ENCODE peak calls at places on chromosomes 16 and 17, in eight cellular contexts. M is GM12865; S is transverse colon; V is cardiac fibroblast; Q is astrocyte of the spinal cord; N is suprapubic skin; R is heart left ventricle; A is CD4-positive, CD25-positive, alpha-beta regulatory T cell. X is an unnamed sample.

GRCh38 chr16:84893849-84894599 is 74.2 kb downstream of the CRISPLD2 start:
- DNase-seq in M (peak), N (no peak), R (no peak), Q (no peak), V (no peak), A (no peak), S (no peak), X (no peak)

GRCh38 chr16:46961373-46962353 is 11.8 kb downstream of the DNAJA2 start:
- DNase-seq in S (no peak), V (no peak), Q (no peak), A (peak), N (no peak), M (peak), R (no peak), X (no peak)

GRCh38 chr16:2003827-2004641 is 5.6 kb downstream of the ZNF598 start:
- DNase-seq in M (peak), S (peak), A (peak), V (peak), R (peak), Q (peak), N (peak), X (peak)

GRCh38 chr17:37191219-37191618 is 184.6 kb upstream of the C17orf78 start:
- DNase-seq in S (no peak), A (no peak), R (no peak), Q (peak), N (no peak), V (no peak), M (no peak), X (no peak)

GRCh38 chr16:73713817-73714495 is 582.7 kb upstream of the PSMD7 start:
- DNase-seq in Q (peak), N (no peak), A (no peak), S (peak), M (no peak), R (no peak), V (peak), X (no peak)

GRCh38 chr17:7220593-7221280 is 999 bp downstream of the ACADVL start:
- DNase-seq in R (peak), S (peak), N (no peak), V (peak), M (peak), Q (peak), A (peak), X (peak)

GRCh38 chr17:78197147-78197830 is 10.1 kb downstream of the AFMID start:
- DNase-seq in R (no peak), N (no peak), A (no peak), S (no peak), V (no peak), M (no peak), Q (peak), X (no peak)

GRCh38 chr17:11548398-11548797 is 49.9 kb upstream of the DNAH9 start:
- DNase-seq in Q (no peak), A (no peak), V (no peak), N (no peak), S (no peak), R (no peak), M (no peak), X (no peak)

GRCh38 chr17:74245145-74245817 is 28.8 kb upstream of the DNAI2 start:
- DNase-seq in M (no peak), Q (peak), R (no peak), N (no peak), V (no peak), A (no peak), S (no peak), X (no peak)

GRCh38 chr16:74480150-74481029 is 59.1 kb upstream of the CLEC18B start:
- DNase-seq in Q (peak), V (peak), N (peak), A (no peak), S (peak), M (no peak), R (peak), X (no peak)

GRCh38 chr16:54976651-54977200 is 46.1 kb downstream of the IRX5 start:
- DNase-seq in M (no peak), N (no peak), V (no peak), S (no peak), R (no peak), Q (no peak), A (no peak), X (no peak)

GRCh38 chr17:74130841-74131240 is 72.6 kb upstream of the RPL38 start:
- DNase-seq in S (no peak), N (no peak), A (no peak), R (no peak), V (no peak), M (no peak), Q (no peak), X (no peak)

GRCh38 chr16:87034317-87034716 is 282.9 kb downstream of the C16orf95 start:
- DNase-seq in R (no peak), S (no peak), N (no peak), M (no peak), Q (no peak), V (no peak), A (no peak), X (no peak)

GRCh38 chr17:62955841-62956352 is 10.1 kb upstream of the TANC2 start:
- DNase-seq in A (no peak), V (no peak), M (no peak), N (no peak), R (no peak), S (no peak), Q (no peak), X (no peak)

GRCh38 chr17:8758137-8758596 is at the start of gene SPDYE4:
- DNase-seq in R (no peak), Q (no peak), M (no peak), S (no peak), N (no peak), A (no peak), V (no peak), X (no peak)

GRCh38 chr16:58196898-58197313 is 1.0 kb downstream of the CSNK2A2 start:
- DNase-seq in N (no peak), M (no peak), A (no peak), R (peak), Q (peak), S (no peak), V (peak), X (no peak)

GRCh38 chr16:71367243-71367976 is 8.9 kb downstream of the CALB2 start:
- DNase-seq in M (peak), Q (no peak), A (peak), R (no peak), N (no peak), S (peak), V (peak), X (no peak)

GRCh38 chr17:76927577-76927976 is 59.4 kb downstream of the MGAT5B start:
- DNase-seq in V (no peak), M (no peak), N (no peak), Q (no peak), A (no peak), R (no peak), S (no peak), X (no peak)

GRCh38 chr17:38613981-38614779 is 8.4 kb upstream of the SRCIN1 start:
- DNase-seq in R (no peak), V (no peak), N (no peak), M (no peak), S (no peak), A (no peak), Q (no peak), X (no peak)

DNA sequence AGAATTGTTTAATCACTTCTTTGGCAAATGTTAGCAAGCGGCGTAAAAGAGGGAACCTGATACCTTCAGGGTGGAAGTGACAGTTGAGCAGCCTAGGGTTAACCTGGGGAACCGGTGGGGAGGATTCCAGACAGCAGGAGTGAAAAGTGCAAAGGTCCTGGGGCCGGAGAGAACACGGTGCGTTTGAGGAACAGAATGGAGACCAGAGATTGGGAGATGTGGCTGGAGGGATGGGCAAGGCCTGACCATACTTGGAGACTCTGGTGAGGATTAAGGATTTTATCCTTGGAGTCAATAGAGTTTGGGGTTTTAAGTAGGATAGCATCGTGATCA is 2.3 kb upstream of the ZNF500 start:
- DNase-seq in Q (no peak), R (no peak), M (no peak), V (no peak), A (no peak), S (no peak), N (no peak), X (no peak)
- H3K4me3 ChIP-seq in Q (no peak), R (peak), M (no peak), V (no peak), A (peak), S (peak), N (no peak), X (no peak)

GRCh38 chr16:11047057-11047456 is 102.7 kb downstream of the CLEC16A start:
- DNase-seq in N (no peak), V (peak), Q (peak), R (no peak), A (no peak), S (no peak), M (no peak), X (no peak)

GRCh38 chr16:11047939-11048500 is 103.7 kb downstream of the CLEC16A start:
- DNase-seq in M (no peak), V (no peak), S (no peak), R (no peak), Q (no peak), N (no peak), A (no peak), X (no peak)

GRCh38 chr16:11045441-11045840 is 101.1 kb downstream of the CLEC16A start:
- DNase-seq in A (no peak), V (no peak), S (no peak), R (no peak), M (no peak), N (no peak), Q (no peak), X (no peak)

GRCh38 chr16:11042205-11042604 is 97.8 kb downstream of the CLEC16A start:
- DNase-seq in N (no peak), R (no peak), S (no peak), A (no peak), M (no peak), Q (no peak), V (no peak), X (no peak)

GRCh38 chr16:11045846-11046245 is 101.5 kb downstream of the CLEC16A start:
- DNase-seq in S (no peak), R (no peak), A (no peak), N (no peak), Q (peak), M (no peak), V (peak), X (no peak)
- H3K4me3 ChIP-seq in S (no peak), R (no peak), A (no peak), N (no peak), Q (no peak), M (no peak), V (no peak), X (no peak)

GRCh38 chr17:45003877-45004276 is 35.8 kb upstream of the C1QL1 start:
- DNase-seq in Q (no peak), V (no peak), M (no peak), S (no peak), A (no peak), N (no peak), R (no peak), X (no peak)
- H3K4me3 ChIP-seq in Q (no peak), V (no peak), M (no peak), S (no peak), A (no peak), N (no peak), R (no peak), X (no peak)

DNA sequence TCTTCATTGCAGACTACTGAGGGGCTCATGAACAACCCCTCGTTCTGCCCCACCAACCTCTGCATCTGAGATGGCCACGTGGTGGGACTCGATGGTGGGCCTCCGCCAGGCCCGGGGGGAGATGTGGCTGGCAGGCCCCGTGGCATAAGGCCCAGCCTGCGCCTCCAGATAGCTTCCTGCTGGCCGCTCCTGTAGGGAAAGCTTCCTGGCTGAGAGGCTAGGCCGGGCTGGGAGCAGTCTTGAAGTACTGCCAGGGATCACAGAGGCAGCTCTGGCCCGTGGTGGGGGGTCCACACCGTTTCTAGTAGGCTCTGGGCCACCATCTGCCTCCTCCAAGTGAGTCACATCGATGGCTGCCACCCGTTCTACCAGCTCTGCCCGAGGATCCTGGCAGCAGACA is 7.6 kb downstream of the CAMKK1 start:
- DNase-seq in Q (peak), V (peak), S (no peak), N (no peak), M (no peak), A (no peak), R (no peak), X (no peak)
- H3K4me3 ChIP-seq in Q (no peak), V (no peak), S (no peak), N (no peak), M (no peak), A (no peak), R (no peak), X (no peak)

DNA sequence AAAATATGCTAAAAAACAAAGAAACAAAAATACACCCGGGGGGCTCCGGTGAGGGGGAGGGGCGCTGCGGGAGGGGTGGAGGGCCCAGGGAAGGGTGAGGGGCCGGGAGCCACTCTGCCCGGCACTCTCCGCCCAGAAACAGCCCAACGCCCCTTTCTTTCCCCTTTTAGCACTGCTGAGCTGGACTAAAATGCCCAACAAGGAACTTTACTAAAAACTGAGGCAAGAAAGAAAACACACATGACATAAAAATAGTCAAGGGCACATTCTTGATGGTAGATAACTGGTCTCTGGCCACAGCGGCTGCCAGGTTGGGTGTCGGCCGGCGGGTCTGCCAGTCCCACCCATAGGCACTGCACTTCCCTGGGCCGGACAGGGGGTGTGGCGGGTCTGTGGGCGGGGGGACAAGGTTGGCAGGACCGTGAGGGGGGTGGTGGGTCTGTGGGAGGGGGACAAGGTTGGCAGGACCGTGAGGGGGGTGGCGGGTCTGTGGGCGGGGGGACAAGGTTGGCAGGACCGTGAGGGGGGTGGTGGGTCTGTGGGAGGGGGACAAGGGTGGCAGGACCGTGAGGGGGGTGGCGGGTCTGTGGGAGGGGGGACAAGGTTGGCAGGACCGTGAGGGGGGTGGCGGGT is 20.9 kb downstream of the METRNL start:
- DNase-seq in M (no peak), N (no peak), S (peak), V (peak), A (no peak), Q (no peak), R (no peak), X (no peak)
- H3K4me3 ChIP-seq in M (no peak), N (peak), S (no peak), V (no peak), A (no peak), Q (no peak), R (peak), X (no peak)

GRCh38 chr17:48556534-48557401 is 11.9 kb upstream of the HOXB2 start:
- DNase-seq in S (no peak), A (no peak), M (no peak), Q (no peak), N (no peak), V (no peak), R (no peak), X (no peak)
- H3K4me3 ChIP-seq in S (no peak), A (no peak), M (no peak), Q (peak), N (peak), V (no peak), R (no peak), X (no peak)

GRCh38 chr17:16287563-16288027 is 65.7 kb downstream of the CENPV start:
- DNase-seq in V (peak), N (no peak), R (no peak), S (peak), M (peak), Q (peak), A (peak), X (peak)

GRCh38 chr17:16286009-16286946 is 67.0 kb downstream of the CENPV start:
- DNase-seq in Q (peak), A (peak), R (peak), M (peak), N (peak), V (peak), S (peak), X (peak)

GRCh38 chr17:16283705-16284104 is 66.7 kb downstream of the PIGL start:
- DNase-seq in R (no peak), A (no peak), N (no peak), V (peak), M (no peak), Q (peak), S (no peak), X (no peak)

GRCh38 chr17:16286947-16287562 is 66.2 kb downstream of the CENPV start:
- DNase-seq in S (peak), A (no peak), Q (no peak), N (no peak), M (peak), V (peak), R (peak), X (peak)

GRCh38 chr17:16285646-16286008 is 67.6 kb downstream of the CENPV start:
- DNase-seq in V (no peak), A (no peak), R (no peak), M (no peak), S (no peak), Q (no peak), N (no peak), X (no peak)
- H3K4me3 ChIP-seq in V (no peak), A (peak), R (peak), M (no peak), S (no peak), Q (peak), N (peak), X (no peak)

DNA sequence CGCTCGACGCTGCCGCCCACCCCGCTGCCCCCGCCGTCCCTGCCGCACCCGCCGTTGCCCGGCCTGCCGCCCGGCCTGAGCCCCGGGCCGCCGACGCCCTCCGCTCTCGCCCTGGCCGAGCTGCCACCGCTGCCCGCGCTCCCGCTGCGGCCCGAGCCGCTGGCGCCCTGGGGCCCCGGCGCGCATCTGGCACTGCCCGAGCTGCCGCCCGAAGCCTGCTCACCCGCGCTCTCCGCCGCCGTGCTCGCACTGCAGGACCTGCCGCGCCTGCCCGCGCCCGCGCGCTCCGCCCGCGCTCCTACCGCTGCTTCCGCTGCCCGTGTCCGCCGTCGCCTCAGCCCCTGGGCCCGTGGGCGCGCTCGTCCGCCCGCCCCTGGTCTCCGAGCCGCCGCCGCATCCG is 8.4 kb upstream of the CLDN9 start:
- DNase-seq in R (no peak), Q (no peak), V (no peak), A (no peak), M (no peak), N (no peak), S (no peak), X (no peak)
- H3K4me3 ChIP-seq in R (peak), Q (no peak), V (no peak), A (no peak), M (no peak), N (peak), S (peak), X (no peak)

GRCh38 chr17:44389281-44389680 is at the start of gene ITGA2B:
- DNase-seq in N (no peak), Q (no peak), A (no peak), R (no peak), S (no peak), V (no peak), M (no peak), X (no peak)
- H3K4me3 ChIP-seq in N (no peak), Q (no peak), A (no peak), R (no peak), S (no peak), V (no peak), M (no peak), X (no peak)